ENCODE peak calls at places on chromosomes 13 and 19, in six cellular contexts. One of them, this sample, is unnamed.

GRCh38 chr13:57003682-57004081 is 137.0 kb upstream of the PRR20A start:
- DNase-seq in Peyer's patch: no peak
- DNase-seq in RWPE1: no peak
- DNase-seq in left lung: no peak
- DNase-seq in chondrocyte: no peak
- DNase-seq in BE2C: no peak
- DNase-seq in this sample: no peak

GRCh38 chr13:31927219-31927653 is 104.3 kb upstream of the FRY start:
- DNase-seq in RWPE1: no peak
- DNase-seq in left lung: no peak
- DNase-seq in chondrocyte: no peak
- DNase-seq in BE2C: no peak
- DNase-seq in Peyer's patch: no peak
- DNase-seq in this sample: no peak

GRCh38 chr13:99124695-99125334 is 75.8 kb upstream of the UBAC2 start:
- DNase-seq in Peyer's patch: no peak
- DNase-seq in RWPE1: peak; percentile 64
- DNase-seq in chondrocyte: no peak
- DNase-seq in BE2C: no peak
- DNase-seq in left lung: no peak
- DNase-seq in this sample: no peak

GRCh38 chr13:102131246-102131645 is 270.6 kb downstream of the FGF14 start:
- DNase-seq in chondrocyte: no peak
- DNase-seq in BE2C: no peak
- DNase-seq in Peyer's patch: no peak
- DNase-seq in RWPE1: no peak
- DNase-seq in left lung: no peak
- DNase-seq in this sample: no peak

GRCh38 chr13:95676100-95676774 is 702 bp upstream of the DNAJC3 start:
- DNase-seq in BE2C: no peak
- DNase-seq in Peyer's patch: peak; percentile 68
- DNase-seq in left lung: no peak
- DNase-seq in chondrocyte: no peak
- DNase-seq in RWPE1: peak; percentile 48
- DNase-seq in this sample: peak; percentile 21

GRCh38 chr13:67048084-67048792 is 181.9 kb downstream of the PCDH9 start:
- DNase-seq in BE2C: no peak
- DNase-seq in left lung: no peak
- DNase-seq in chondrocyte: no peak
- DNase-seq in RWPE1: no peak
- DNase-seq in Peyer's patch: no peak
- DNase-seq in this sample: peak; percentile 5

GRCh38 chr13:99383946-99384345 is 76.7 kb upstream of the GPR183 start:
- DNase-seq in left lung: no peak
- DNase-seq in chondrocyte: no peak
- DNase-seq in RWPE1: no peak
- DNase-seq in BE2C: no peak
- DNase-seq in Peyer's patch: no peak
- DNase-seq in this sample: no peak

GRCh38 chr19:15780595-15781418 is 6.7 kb upstream of the OR10H5 start:
- DNase-seq in left lung: no peak
- DNase-seq in RWPE1: no peak
- DNase-seq in chondrocyte: no peak
- DNase-seq in BE2C: no peak
- DNase-seq in Peyer's patch: peak; percentile 49
- DNase-seq in this sample: no peak

GRCh38 chr13:109145631-109146030 is 516.2 kb downstream of the MYO16 start:
- DNase-seq in Peyer's patch: peak; percentile 66
- DNase-seq in BE2C: peak; percentile 57
- DNase-seq in chondrocyte: no peak
- DNase-seq in RWPE1: peak; percentile 57
- DNase-seq in left lung: no peak
- DNase-seq in this sample: peak; percentile 37

GRCh38 chr13:62167650-62168172 is 752.1 kb upstream of the PCDH20 start:
- DNase-seq in RWPE1: no peak
- DNase-seq in chondrocyte: no peak
- DNase-seq in left lung: no peak
- DNase-seq in BE2C: no peak
- DNase-seq in Peyer's patch: no peak
- DNase-seq in this sample: no peak

GRCh38 chr13:78589206-78589605 is 14.1 kb downstream of the POU4F1 start:
- DNase-seq in RWPE1: peak; percentile 34
- DNase-seq in chondrocyte: no peak
- DNase-seq in BE2C: no peak
- DNase-seq in Peyer's patch: no peak
- DNase-seq in left lung: no peak
- DNase-seq in this sample: peak; percentile 78

GRCh38 chr19:3471954-3472655 is 8.2 kb downstream of the SMIM24 start:
- DNase-seq in BE2C: peak; percentile 50
- DNase-seq in RWPE1: peak; percentile 33
- DNase-seq in Peyer's patch: no peak
- DNase-seq in chondrocyte: no peak
- DNase-seq in left lung: no peak
- DNase-seq in this sample: peak; percentile 68

DNA sequence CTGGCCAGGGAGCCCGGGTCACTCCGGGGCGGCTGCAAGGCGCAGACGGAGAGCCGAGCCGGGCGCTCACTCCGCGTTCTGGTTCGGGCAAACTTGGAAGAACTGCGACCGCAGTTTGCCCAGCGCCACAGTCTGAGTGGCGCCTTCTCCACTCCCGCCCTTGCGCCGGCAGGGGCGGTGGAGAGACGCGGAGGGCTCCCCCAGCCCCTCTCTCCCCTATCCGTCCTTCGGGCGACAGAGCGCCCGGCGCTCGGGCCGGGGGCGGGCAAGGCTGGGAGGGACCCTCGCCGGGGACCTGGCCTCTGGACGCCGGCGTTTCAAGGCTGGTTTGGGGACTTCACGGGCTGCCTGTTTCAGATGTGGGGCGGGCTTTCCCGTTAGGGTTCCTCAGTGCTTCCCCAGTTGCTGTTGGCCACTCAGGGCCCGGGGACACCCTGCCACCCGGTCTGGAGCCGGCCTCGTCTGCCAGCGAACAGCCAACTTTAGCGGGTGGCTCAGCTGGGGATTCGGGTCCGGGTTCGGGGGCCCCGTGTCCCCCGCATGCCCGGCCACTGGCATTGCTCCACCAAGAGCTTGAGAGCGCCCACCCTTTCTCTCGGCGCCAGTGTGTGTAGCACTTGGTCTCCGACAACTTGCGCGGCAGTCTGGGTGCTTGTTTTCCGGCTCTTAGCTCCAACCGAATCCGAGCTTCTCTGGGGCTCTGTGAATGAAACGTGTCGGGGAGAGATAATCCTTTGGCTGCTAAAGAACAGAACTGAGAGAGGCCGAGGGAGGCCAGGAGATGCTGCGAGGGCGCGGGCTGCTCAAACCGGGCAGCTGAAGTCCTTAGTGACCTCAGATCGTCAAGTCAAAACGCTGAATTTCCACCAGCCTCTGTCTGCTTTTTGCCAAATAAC is 1.5 kb downstream of the GPC6 start:
- DNase-seq in Peyer's patch: peak; percentile 54
- DNase-seq in left lung: peak; percentile 52
- DNase-seq in RWPE1: no peak
- DNase-seq in chondrocyte: no peak
- DNase-seq in BE2C: peak; percentile 87
- DNase-seq in this sample: peak; percentile 76
- TF ChIP-seq CTCF in Peyer's patch: no peak
- TF ChIP-seq CTCF in left lung: no peak
- TF ChIP-seq CTCF in RWPE1: peak; percentile 52
- TF ChIP-seq CTCF in chondrocyte: peak; percentile 81
- TF ChIP-seq CTCF in BE2C: peak; percentile 63
- TF ChIP-seq CTCF in this sample: peak; percentile 49

GRCh38 chr19:46624958-46625661 is at the start of gene PTGIR:
- DNase-seq in left lung: peak; percentile 72
- DNase-seq in Peyer's patch: no peak
- DNase-seq in BE2C: no peak
- DNase-seq in RWPE1: no peak
- DNase-seq in chondrocyte: no peak
- DNase-seq in this sample: no peak
- TF ChIP-seq CTCF in left lung: no peak
- TF ChIP-seq CTCF in Peyer's patch: no peak
- TF ChIP-seq CTCF in BE2C: peak; percentile 9
- TF ChIP-seq CTCF in RWPE1: no peak
- TF ChIP-seq CTCF in chondrocyte: peak; percentile 25
- TF ChIP-seq CTCF in this sample: no peak

DNA sequence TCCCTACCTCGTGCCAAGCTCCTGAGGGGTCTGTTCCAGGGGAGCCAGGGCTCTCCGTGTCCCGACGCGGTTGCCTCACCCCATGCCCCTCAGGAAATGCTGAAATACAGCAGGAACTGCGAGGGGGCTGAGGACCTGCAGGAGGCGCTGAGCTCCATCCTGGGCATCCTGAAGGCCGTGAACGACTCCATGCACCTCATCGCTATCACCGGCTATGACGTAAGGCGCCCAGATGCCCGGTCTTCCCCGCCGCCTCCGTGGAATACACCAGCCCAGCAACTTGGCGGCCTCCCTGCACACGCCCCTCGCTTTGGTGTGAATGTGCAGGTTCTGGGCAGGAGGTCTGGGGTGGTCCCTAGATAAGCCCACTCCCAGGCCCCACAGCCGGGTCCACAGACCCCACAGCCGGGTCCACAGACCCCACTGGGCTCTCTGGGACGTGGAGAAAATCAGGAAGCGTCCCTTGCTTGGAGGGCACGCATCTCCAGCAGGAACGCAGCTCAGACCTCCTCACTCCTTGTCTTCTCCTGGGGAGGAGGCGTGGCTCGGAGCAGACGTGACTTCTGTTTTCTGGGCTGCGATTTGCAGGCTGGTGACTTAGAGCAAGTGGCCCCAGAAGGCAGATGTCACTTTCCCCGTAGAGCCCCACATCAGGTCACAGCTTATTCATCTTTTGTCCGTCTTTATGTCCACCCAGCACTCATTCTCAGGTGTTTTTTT is 19.4 kb upstream of the F7 start:
- DNase-seq in left lung: no peak
- DNase-seq in Peyer's patch: no peak
- DNase-seq in BE2C: no peak
- DNase-seq in RWPE1: no peak
- DNase-seq in chondrocyte: peak; percentile 76
- DNase-seq in this sample: no peak
- TF ChIP-seq CTCF in left lung: no peak
- TF ChIP-seq CTCF in Peyer's patch: no peak
- TF ChIP-seq CTCF in BE2C: peak; percentile 26
- TF ChIP-seq CTCF in RWPE1: no peak
- TF ChIP-seq CTCF in chondrocyte: peak; percentile 30
- TF ChIP-seq CTCF in this sample: no peak

GRCh38 chr19:31567776-31568175 is 218.5 kb upstream of the TSHZ3 start:
- DNase-seq in chondrocyte: no peak
- DNase-seq in Peyer's patch: no peak
- DNase-seq in left lung: no peak
- DNase-seq in RWPE1: no peak
- DNase-seq in BE2C: no peak
- DNase-seq in this sample: no peak
- TF ChIP-seq CTCF in chondrocyte: no peak
- TF ChIP-seq CTCF in Peyer's patch: no peak
- TF ChIP-seq CTCF in left lung: no peak
- TF ChIP-seq CTCF in RWPE1: no peak
- TF ChIP-seq CTCF in BE2C: no peak
- TF ChIP-seq CTCF in this sample: no peak

GRCh38 chr19:44774614-44775013 is 3.1 kb upstream of the CBLC start:
- DNase-seq in Peyer's patch: no peak
- DNase-seq in chondrocyte: no peak
- DNase-seq in left lung: no peak
- DNase-seq in BE2C: no peak
- DNase-seq in RWPE1: no peak
- DNase-seq in this sample: no peak

GRCh38 chr19:44767295-44768180 is 10.2 kb upstream of the CBLC start:
- DNase-seq in RWPE1: no peak
- DNase-seq in chondrocyte: no peak
- DNase-seq in left lung: no peak
- DNase-seq in Peyer's patch: no peak
- DNase-seq in BE2C: no peak
- DNase-seq in this sample: no peak

GRCh38 chr19:44765949-44766335 is 11.7 kb upstream of the CBLC start:
- DNase-seq in Peyer's patch: no peak
- DNase-seq in chondrocyte: no peak
- DNase-seq in left lung: no peak
- DNase-seq in BE2C: no peak
- DNase-seq in RWPE1: no peak
- DNase-seq in this sample: no peak

GRCh38 chr19:44772969-44773368 is 4.7 kb upstream of the CBLC start:
- DNase-seq in BE2C: no peak
- DNase-seq in Peyer's patch: no peak
- DNase-seq in chondrocyte: no peak
- DNase-seq in RWPE1: no peak
- DNase-seq in left lung: no peak
- DNase-seq in this sample: no peak

GRCh38 chr19:44770550-44771257 is 7.0 kb upstream of the CBLC start:
- DNase-seq in RWPE1: peak; percentile 99
- DNase-seq in chondrocyte: no peak
- DNase-seq in BE2C: peak; percentile 94
- DNase-seq in Peyer's patch: peak; percentile 99
- DNase-seq in left lung: peak; percentile 97
- DNase-seq in this sample: peak; percentile 91
- TF ChIP-seq CTCF in RWPE1: peak; percentile 71
- TF ChIP-seq CTCF in chondrocyte: peak; percentile 97
- TF ChIP-seq CTCF in BE2C: peak; percentile 81
- TF ChIP-seq CTCF in Peyer's patch: peak; percentile 94
- TF ChIP-seq CTCF in left lung: peak; percentile 76
- TF ChIP-seq CTCF in this sample: peak; percentile 96

GRCh38 chr19:6061420-6062130 is 48.7 kb downstream of the RFX2 start:
- DNase-seq in chondrocyte: peak; percentile 43
- DNase-seq in RWPE1: no peak
- DNase-seq in Peyer's patch: peak; percentile 60
- DNase-seq in BE2C: no peak
- DNase-seq in left lung: no peak
- DNase-seq in this sample: no peak
- TF ChIP-seq CTCF in chondrocyte: no peak
- TF ChIP-seq CTCF in RWPE1: no peak
- TF ChIP-seq CTCF in Peyer's patch: no peak
- TF ChIP-seq CTCF in BE2C: no peak
- TF ChIP-seq CTCF in left lung: no peak
- TF ChIP-seq CTCF in this sample: no peak

GRCh38 chr19:17075035-17075859 is at the start of the genes HAUS8 and MYO9B:
- DNase-seq in Peyer's patch: peak; percentile 100
- DNase-seq in BE2C: peak; percentile 100
- DNase-seq in left lung: peak; percentile 100
- DNase-seq in RWPE1: peak; percentile 99
- DNase-seq in chondrocyte: peak; percentile 99
- DNase-seq in this sample: peak; percentile 100
- TF ChIP-seq CTCF in Peyer's patch: no peak
- TF ChIP-seq CTCF in BE2C: no peak
- TF ChIP-seq CTCF in left lung: no peak
- TF ChIP-seq CTCF in RWPE1: no peak
- TF ChIP-seq CTCF in chondrocyte: no peak
- TF ChIP-seq CTCF in this sample: no peak

This sample was measured in endothelial cell.